ENCODE peak calls at places on chromosomes 2 and 18, in nine cellular contexts. One of them, this sample, is unnamed.

GRCh38 chr2:106890611-106891010 is 4.6 kb upstream of the ST6GAL2 start:
- DNase-seq in fibroblast of pulmonary artery: no peak
- DNase-seq in T1000: no peak
- DNase-seq in A549: no peak
- DNase-seq in AG08395: no peak
- DNase-seq in HTR-8/SVneo: no peak
- DNase-seq in dermis blood vessel endothelial cell: no peak
- DNase-seq in T-cell: no peak
- DNase-seq in Kasumi-1: peak
- DNase-seq in this sample: no peak

GRCh38 chr2:226915846-226916360 is 80.0 kb downstream of the RHBDD1 start:
- DNase-seq in T1000: no peak
- DNase-seq in dermis blood vessel endothelial cell: no peak
- DNase-seq in A549: no peak
- DNase-seq in Kasumi-1: no peak
- DNase-seq in T-cell: no peak
- DNase-seq in HTR-8/SVneo: no peak
- DNase-seq in AG08395: peak
- DNase-seq in fibroblast of pulmonary artery: peak
- DNase-seq in this sample: no peak

GRCh38 chr18:44143054-44143453 is 537.6 kb upstream of the SETBP1 start:
- DNase-seq in HTR-8/SVneo: no peak
- DNase-seq in fibroblast of pulmonary artery: no peak
- DNase-seq in Kasumi-1: no peak
- DNase-seq in A549: no peak
- DNase-seq in T1000: no peak
- DNase-seq in dermis blood vessel endothelial cell: no peak
- DNase-seq in T-cell: no peak
- DNase-seq in AG08395: no peak
- DNase-seq in this sample: no peak

GRCh38 chr2:54073796-54074195 is 41.6 kb upstream of the ACYP2 start:
- DNase-seq in HTR-8/SVneo: no peak
- DNase-seq in T-cell: no peak
- DNase-seq in A549: peak
- DNase-seq in T1000: no peak
- DNase-seq in AG08395: no peak
- DNase-seq in fibroblast of pulmonary artery: no peak
- DNase-seq in dermis blood vessel endothelial cell: peak
- DNase-seq in Kasumi-1: no peak
- DNase-seq in this sample: no peak

GRCh38 chr2:53450885-53451284 is 316.7 kb upstream of the CHAC2 start:
- DNase-seq in dermis blood vessel endothelial cell: no peak
- DNase-seq in A549: no peak
- DNase-seq in T1000: no peak
- DNase-seq in AG08395: no peak
- DNase-seq in fibroblast of pulmonary artery: no peak
- DNase-seq in HTR-8/SVneo: no peak
- DNase-seq in T-cell: no peak
- DNase-seq in Kasumi-1: no peak
- DNase-seq in this sample: no peak

GRCh38 chr18:4125246-4125938 is 329.7 kb downstream of the DLGAP1 start:
- DNase-seq in dermis blood vessel endothelial cell: peak
- DNase-seq in A549: no peak
- DNase-seq in T1000: peak
- DNase-seq in T-cell: no peak
- DNase-seq in AG08395: peak
- DNase-seq in fibroblast of pulmonary artery: peak
- DNase-seq in HTR-8/SVneo: no peak
- DNase-seq in Kasumi-1: no peak
- DNase-seq in this sample: no peak

GRCh38 chr2:157786663-157787363 is 89.3 kb downstream of the ACVR1 start:
- DNase-seq in AG08395: no peak
- DNase-seq in T1000: no peak
- DNase-seq in fibroblast of pulmonary artery: no peak
- DNase-seq in HTR-8/SVneo: no peak
- DNase-seq in T-cell: no peak
- DNase-seq in Kasumi-1: no peak
- DNase-seq in A549: no peak
- DNase-seq in dermis blood vessel endothelial cell: no peak
- DNase-seq in this sample: no peak

GRCh38 chr2:217996345-217996744 is 6.5 kb downstream of the TNS1 start:
- DNase-seq in HTR-8/SVneo: no peak
- DNase-seq in Kasumi-1: no peak
- DNase-seq in dermis blood vessel endothelial cell: no peak
- DNase-seq in A549: peak
- DNase-seq in T-cell: no peak
- DNase-seq in T1000: no peak
- DNase-seq in AG08395: peak
- DNase-seq in fibroblast of pulmonary artery: peak
- DNase-seq in this sample: no peak

GRCh38 chr2:59893612-59894011 is 659.8 kb downstream of the BCL11A start:
- DNase-seq in dermis blood vessel endothelial cell: no peak
- DNase-seq in T1000: no peak
- DNase-seq in A549: no peak
- DNase-seq in AG08395: no peak
- DNase-seq in fibroblast of pulmonary artery: no peak
- DNase-seq in HTR-8/SVneo: no peak
- DNase-seq in Kasumi-1: no peak
- DNase-seq in T-cell: no peak
- DNase-seq in this sample: no peak

GRCh38 chr2:176202491-176202890 is 14.0 kb downstream of the HOXD1 start:
- DNase-seq in dermis blood vessel endothelial cell: no peak
- DNase-seq in T1000: no peak
- DNase-seq in A549: no peak
- DNase-seq in AG08395: no peak
- DNase-seq in Kasumi-1: no peak
- DNase-seq in T-cell: no peak
- DNase-seq in HTR-8/SVneo: no peak
- DNase-seq in fibroblast of pulmonary artery: no peak
- DNase-seq in this sample: no peak

GRCh38 chr2:130378206-130378897 is 22.5 kb downstream of the PTPN18 start:
- DNase-seq in fibroblast of pulmonary artery: no peak
- DNase-seq in Kasumi-1: no peak
- DNase-seq in A549: no peak
- DNase-seq in HTR-8/SVneo: no peak
- DNase-seq in T1000: no peak
- DNase-seq in dermis blood vessel endothelial cell: peak
- DNase-seq in T-cell: no peak
- DNase-seq in AG08395: no peak
- DNase-seq in this sample: no peak

GRCh38 chr2:107657049-107657448 is 169.6 kb upstream of the RGPD4 start:
- DNase-seq in A549: no peak
- DNase-seq in T-cell: no peak
- DNase-seq in dermis blood vessel endothelial cell: no peak
- DNase-seq in Kasumi-1: no peak
- DNase-seq in HTR-8/SVneo: no peak
- DNase-seq in AG08395: no peak
- DNase-seq in T1000: no peak
- DNase-seq in fibroblast of pulmonary artery: no peak
- DNase-seq in this sample: no peak

GRCh38 chr2:96771792-96772618 is 11.3 kb downstream of the CNNM4 start:
- DNase-seq in T1000: no peak
- DNase-seq in fibroblast of pulmonary artery: no peak
- DNase-seq in T-cell: no peak
- DNase-seq in HTR-8/SVneo: no peak
- DNase-seq in AG08395: no peak
- DNase-seq in A549: no peak
- DNase-seq in Kasumi-1: no peak
- DNase-seq in dermis blood vessel endothelial cell: no peak
- DNase-seq in this sample: no peak

GRCh38 chr2:127661949-127662510 is 13.3 kb downstream of the LIMS2 start:
- DNase-seq in HTR-8/SVneo: no peak
- DNase-seq in T-cell: no peak
- DNase-seq in Kasumi-1: no peak
- DNase-seq in dermis blood vessel endothelial cell: peak
- DNase-seq in fibroblast of pulmonary artery: no peak
- DNase-seq in AG08395: peak
- DNase-seq in T1000: no peak
- DNase-seq in A549: no peak
- DNase-seq in this sample: no peak

GRCh38 chr18:10131783-10132381 is 218.1 kb downstream of the VAPA start:
- DNase-seq in T-cell: no peak
- DNase-seq in Kasumi-1: no peak
- DNase-seq in A549: no peak
- DNase-seq in T1000: no peak
- DNase-seq in AG08395: no peak
- DNase-seq in fibroblast of pulmonary artery: no peak
- DNase-seq in HTR-8/SVneo: no peak
- DNase-seq in dermis blood vessel endothelial cell: peak
- DNase-seq in this sample: no peak

GRCh38 chr2:122096788-122097187 is 341.3 kb downstream of the TSN start:
- DNase-seq in T1000: no peak
- DNase-seq in Kasumi-1: no peak
- DNase-seq in AG08395: no peak
- DNase-seq in T-cell: no peak
- DNase-seq in fibroblast of pulmonary artery: no peak
- DNase-seq in dermis blood vessel endothelial cell: peak
- DNase-seq in A549: no peak
- DNase-seq in HTR-8/SVneo: no peak
- DNase-seq in this sample: no peak